ENCODE peak calls at places on chromosomes 7 and 10, in ten cellular contexts. I is upper lobe of left lung, P is astrocyte of the spinal cord, U is Peyer's patch, R is body of pancreas, A is fibroblast of mammary gland, Y is A549, L is HCT116, E is testis, T is gastrocnemius medialis. D is an unnamed sample.

GRCh38 chr10:128468462-128468861 is 342.2 kb upstream of the MKI67 start:
- DNase-seq in E (no peak), Y (no peak), P (no peak), A (no peak), U (no peak), L (no peak), T (no peak), R (no peak), I (no peak), D (no peak)

GRCh38 chr10:103820101-103821062 is 35.0 kb downstream of the SH3PXD2A start:
- DNase-seq in T (peak), A (peak), U (peak), L (no peak), I (peak), R (peak), E (peak), Y (no peak), P (peak), D (peak)

GRCh38 chr10:79381804-79382221 is 34.5 kb downstream of the PPIF start:
- DNase-seq in I (peak), T (no peak), P (peak), E (peak), U (peak), L (no peak), Y (no peak), A (peak), R (peak), D (peak)

GRCh38 chr7:73850781-73851207 is 8.5 kb upstream of the METTL27 start:
- DNase-seq in I (no peak), E (no peak), A (peak), L (peak), R (no peak), P (peak), U (no peak), Y (peak), T (no peak), D (peak)

GRCh38 chr10:4512557-4513286 is 313.3 kb upstream of the AKR1E2 start:
- DNase-seq in E (peak), T (no peak), L (peak), Y (peak), R (peak), P (peak), A (peak), U (no peak), I (no peak), D (peak)

GRCh38 chr7:147829021-147829420 is 761.5 kb upstream of the C7orf33 start:
- DNase-seq in U (no peak), I (no peak), A (no peak), T (no peak), P (no peak), E (no peak), R (no peak), Y (no peak), L (no peak), D (no peak)

GRCh38 chr7:1811850-1812692 is 142.0 kb downstream of the ELFN1 start:
- DNase-seq in L (no peak), Y (peak), T (no peak), P (no peak), I (no peak), R (no peak), E (no peak), U (no peak), A (no peak), D (no peak)

GRCh38 chr7:94384315-94384714 is 10.4 kb upstream of the COL1A2 start:
- DNase-seq in Y (no peak), A (no peak), R (no peak), E (no peak), I (no peak), L (no peak), T (no peak), U (no peak), P (no peak), D (no peak)

GRCh38 chr10:70513848-70514309 is 35.3 kb downstream of the PALD1 start:
- DNase-seq in L (no peak), P (no peak), Y (no peak), T (no peak), E (no peak), A (no peak), I (peak), U (no peak), R (peak), D (peak)

GRCh38 chr7:133484135-133484534 is 231.3 kb downstream of the EXOC4 start:
- DNase-seq in Y (no peak), U (no peak), R (no peak), E (no peak), P (peak), A (no peak), I (no peak), L (no peak), T (no peak), D (peak)

DNA sequence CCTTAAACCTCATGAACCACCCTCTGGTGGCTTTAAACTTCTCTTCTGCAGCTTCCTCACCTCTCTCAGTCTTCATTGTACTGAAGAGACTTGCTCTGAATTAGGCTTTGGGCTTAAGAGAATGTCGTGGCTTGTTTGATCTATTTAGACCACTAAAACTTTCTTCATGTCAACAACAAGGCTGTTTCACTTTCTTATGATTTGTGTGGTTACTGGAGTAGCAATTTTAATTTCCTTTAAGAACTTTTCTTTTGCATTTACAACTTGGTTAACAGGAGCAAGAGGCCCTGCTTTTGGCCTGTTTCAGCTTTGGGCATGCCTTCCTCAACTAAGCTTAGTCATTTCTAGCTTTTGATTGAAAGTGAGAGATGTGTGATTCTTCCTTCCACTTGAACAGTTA is 38.1 kb upstream of the CDHR3 start:
- DNase-seq in Y (no peak), R (no peak), A (no peak), T (no peak), E (no peak), P (no peak), U (no peak), I (no peak), L (no peak), D (no peak)
- TF ChIP-seq CTCF in Y (no peak), R (no peak), A (no peak), T (no peak), E (no peak), P (no peak), U (no peak), I (no peak), L (no peak), D (no peak)

GRCh38 chr10:2077231-2077630 is 339.9 kb upstream of the ADARB2 start:
- DNase-seq in T (no peak), Y (no peak), U (no peak), R (no peak), L (no peak), A (no peak), I (no peak), E (no peak), P (no peak), D (no peak)
- H3K4me3 ChIP-seq in T (no peak), Y (no peak), U (no peak), R (no peak), L (no peak), A (no peak), I (no peak), E (no peak), P (no peak), D (no peak)

GRCh38 chr7:81710751-81711150 is 59.1 kb downstream of the HGF start:
- DNase-seq in A (no peak), Y (no peak), U (no peak), E (no peak), P (no peak), T (no peak), L (no peak), I (no peak), R (no peak), D (no peak)

GRCh38 chr7:81714306-81714705 is 55.5 kb downstream of the HGF start:
- DNase-seq in E (no peak), Y (no peak), L (no peak), P (no peak), I (no peak), A (no peak), U (no peak), R (no peak), T (no peak), D (no peak)

GRCh38 chr7:81719865-81720264 is 50.0 kb downstream of the HGF start:
- DNase-seq in T (no peak), R (no peak), I (no peak), L (no peak), U (no peak), A (peak), E (no peak), P (no peak), Y (no peak), D (peak)

GRCh38 chr7:81721428-81721827 is 48.4 kb downstream of the HGF start:
- DNase-seq in A (peak), I (no peak), T (no peak), R (no peak), E (no peak), L (no peak), Y (no peak), P (no peak), U (no peak), D (peak)

GRCh38 chr7:81715984-81716588 is 53.8 kb downstream of the HGF start:
- DNase-seq in T (no peak), I (no peak), L (peak), A (peak), P (peak), E (no peak), R (no peak), Y (no peak), U (no peak), D (peak)
- TF ChIP-seq CTCF in T (no peak), I (no peak), L (peak), A (peak), P (peak), E (no peak), R (no peak), Y (peak), U (no peak), D (peak)

GRCh38 chr7:37182011-37182478 is 266.6 kb downstream of the ELMO1 start:
- DNase-seq in E (peak), I (no peak), U (peak), T (peak), R (peak), L (peak), A (peak), P (peak), Y (peak), D (peak)
- H3K4me3 ChIP-seq in E (no peak), I (no peak), U (no peak), T (no peak), R (no peak), L (no peak), A (no peak), P (no peak), Y (no peak), D (no peak)

DNA sequence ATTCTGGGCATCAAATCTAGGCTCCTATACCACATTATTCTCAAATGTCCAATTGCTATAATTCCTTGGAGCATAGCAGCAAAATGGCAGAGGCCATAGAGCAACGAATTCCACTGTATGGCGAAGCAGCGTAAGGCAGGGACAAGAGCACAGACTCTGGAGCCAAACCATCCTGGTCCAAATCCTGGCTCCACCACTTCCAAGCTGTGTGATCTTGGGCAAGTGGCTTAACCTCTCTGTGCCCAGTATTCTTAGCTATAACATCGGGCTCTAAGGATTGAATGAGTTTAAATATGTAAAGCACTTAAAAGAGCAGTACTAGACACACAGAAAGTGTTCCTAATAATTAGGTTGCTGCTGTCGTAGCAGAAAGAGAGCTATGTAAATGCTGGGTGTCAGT is 56.2 kb downstream of the TACC2 start:
- DNase-seq in T (no peak), P (no peak), L (no peak), I (no peak), Y (no peak), A (no peak), R (no peak), E (no peak), U (no peak), D (no peak)
- TF ChIP-seq CTCF in T (no peak), P (no peak), L (no peak), I (no peak), Y (no peak), A (no peak), R (no peak), E (no peak), U (no peak), D (no peak)

GRCh38 chr7:30406664-30407425 is 71.7 kb downstream of the NOD1 start:
- DNase-seq in R (no peak), I (no peak), U (no peak), A (peak), P (no peak), E (no peak), Y (no peak), T (peak), L (no peak), D (no peak)
- H3K4me3 ChIP-seq in R (no peak), I (no peak), U (no peak), A (no peak), P (no peak), E (no peak), Y (no peak), T (peak), L (no peak), D (no peak)